ENCODE peak calls at places on chromosomes 16 and 17, in six cellular contexts. V is lower leg skin, W is fibroblast of mammary gland, C is HepG2, Q is A549, K is cardiac muscle cell. O is an unnamed sample.

GRCh38 chr17:48510761-48511604 is 19.8 kb downstream of the HOXB1 start:
- DNase-seq in V (no peak), W (peak; percentile 94), K (no peak), Q (no peak), C (no peak), O (no peak)

GRCh38 chr17:57962441-57963148 is 7.4 kb upstream of the CUEDC1 start:
- DNase-seq in C (no peak), K (no peak), V (no peak), Q (no peak), W (no peak), O (peak; percentile 48)

GRCh38 chr17:47745037-47745380 is 12.0 kb downstream of the TBX21 start:
- DNase-seq in V (no peak), C (no peak), K (no peak), W (no peak), Q (no peak), O (no peak)

GRCh38 chr16:14003119-14003570 is 68.0 kb upstream of the MRTFB start:
- DNase-seq in Q (no peak), K (peak; percentile 51), V (peak; percentile 75), W (peak; percentile 84), C (no peak), O (peak; percentile 91)

GRCh38 chr16:47258874-47259461 is 115.2 kb upstream of the NETO2 start:
- DNase-seq in K (peak; percentile 8), V (no peak), C (peak; percentile 38), Q (peak; percentile 52), W (peak; percentile 37), O (no peak)

GRCh38 chr17:6639014-6639650 is 1.4 kb downstream of the KIAA0753 start:
- DNase-seq in W (no peak), V (no peak), Q (no peak), K (no peak), C (no peak), O (no peak)

GRCh38 chr17:81243333-81243664 is 4.2 kb downstream of the NDUFAF8 start:
- DNase-seq in K (no peak), V (no peak), C (no peak), W (no peak), Q (no peak), O (no peak)

GRCh38 chr17:82931696-82932060 is 91.9 kb upstream of the ZNF750 start:
- DNase-seq in V (peak; percentile 50), K (no peak), W (peak; percentile 97), C (no peak), Q (no peak), O (no peak)

GRCh38 chr17:60354223-60354622 is 37.7 kb downstream of the USP32 start:
- DNase-seq in W (peak; percentile 89), C (peak; percentile 38), Q (peak; percentile 27), V (no peak), K (no peak), O (no peak)

GRCh38 chr17:7141824-7142223 is 27.2 kb upstream of the ASGR2 start:
- DNase-seq in V (no peak), C (no peak), Q (no peak), K (no peak), W (no peak), O (no peak)

GRCh38 chr17:77193653-77194052 is 52.9 kb downstream of the SEC14L1 start:
- DNase-seq in V (no peak), Q (no peak), K (no peak), W (no peak), C (no peak), O (no peak)

GRCh38 chr17:44733753-44734152 is 25.0 kb upstream of the ADAM11 start:
- DNase-seq in W (peak; percentile 5), C (peak; percentile 41), K (peak; percentile 74), Q (peak; percentile 57), V (no peak), O (no peak)

GRCh38 chr17:29331330-29331729 is 37.4 kb upstream of the NUFIP2 start:
- DNase-seq in Q (peak; percentile 16), W (no peak), C (peak; percentile 13), V (no peak), K (no peak), O (no peak)

GRCh38 chr16:67399218-67399733 is 6.0 kb upstream of the TPPP3 start:
- DNase-seq in V (no peak), W (no peak), Q (peak; percentile 37), C (no peak), K (peak; percentile 71), O (no peak)

GRCh38 chr17:17836818-17837379 is at the start of gene SREBF1:
- DNase-seq in V (no peak), C (peak; percentile 37), K (no peak), W (no peak), Q (peak; percentile 80), O (peak; percentile 87)

GRCh38 chr17:48589060-48589830 is 796 bp downstream of the HOXB3 start:
- DNase-seq in V (no peak), C (no peak), K (no peak), W (no peak), Q (no peak), O (no peak)

GRCh38 chr16:15976929-15977637 is 27.7 kb downstream of the ABCC1 start:
- DNase-seq in W (peak; percentile 85), C (no peak), V (peak; percentile 35), K (no peak), Q (peak; percentile 76), O (no peak)

GRCh38 chr17:68910256-68910705 is 44.9 kb downstream of the ABCA8 start:
- DNase-seq in W (peak; percentile 10), K (no peak), C (no peak), Q (no peak), V (no peak), O (peak; percentile 63)

GRCh38 chr17:67221062-67221998 is 23.7 kb downstream of the HELZ start:
- DNase-seq in V (peak; percentile 26), Q (peak; percentile 69), K (peak; percentile 48), W (peak; percentile 37), C (peak; percentile 34), O (no peak)

GRCh38 chr17:18267927-18268711 is 7.7 kb downstream of the MIEF2 start:
- DNase-seq in V (no peak), K (peak; percentile 58), Q (no peak), C (no peak), W (peak; percentile 28), O (no peak)

GRCh38 chr17:17191961-17192381 is 14.2 kb downstream of the PLD6 start:
- DNase-seq in W (no peak), C (no peak), K (no peak), V (no peak), Q (no peak), O (no peak)

GRCh38 chr16:78072275-78072674 is 27.2 kb upstream of the WWOX start:
- DNase-seq in C (no peak), K (no peak), V (no peak), Q (no peak), W (no peak), O (no peak)

GRCh38 chr16:46857261-46857962 is 26.4 kb upstream of the C16orf87 start:
- DNase-seq in Q (peak; percentile 61), C (peak; percentile 65), V (no peak), K (peak; percentile 63), W (peak; percentile 73), O (no peak)

GRCh38 chr16:22144520-22144919 is 17.8 kb upstream of the SDR42E2 start:
- DNase-seq in C (no peak), Q (no peak), V (no peak), W (no peak), K (no peak), O (no peak)

GRCh38 chr16:22139732-22140131 is 22.6 kb upstream of the SDR42E2 start:
- DNase-seq in W (no peak), C (no peak), K (no peak), Q (no peak), V (no peak), O (no peak)

GRCh38 chr16:22139008-22139407 is 23.3 kb upstream of the SDR42E2 start:
- DNase-seq in K (no peak), V (no peak), W (no peak), C (no peak), Q (no peak), O (no peak)

GRCh38 chr16:22138482-22138881 is 23.8 kb upstream of the SDR42E2 start:
- DNase-seq in K (no peak), C (no peak), W (no peak), V (no peak), Q (no peak), O (no peak)

GRCh38 chr16:22141746-22142145 is 20.6 kb upstream of the SDR42E2 start:
- DNase-seq in C (peak; percentile 50), K (no peak), W (peak; percentile 47), Q (peak; percentile 54), V (no peak), O (no peak)
- TF ChIP-seq CTCF in C (peak; percentile 52), K (peak; percentile 56), W (peak; percentile 62), Q (peak; percentile 35), V (no peak), O (peak; percentile 39)

DNA sequence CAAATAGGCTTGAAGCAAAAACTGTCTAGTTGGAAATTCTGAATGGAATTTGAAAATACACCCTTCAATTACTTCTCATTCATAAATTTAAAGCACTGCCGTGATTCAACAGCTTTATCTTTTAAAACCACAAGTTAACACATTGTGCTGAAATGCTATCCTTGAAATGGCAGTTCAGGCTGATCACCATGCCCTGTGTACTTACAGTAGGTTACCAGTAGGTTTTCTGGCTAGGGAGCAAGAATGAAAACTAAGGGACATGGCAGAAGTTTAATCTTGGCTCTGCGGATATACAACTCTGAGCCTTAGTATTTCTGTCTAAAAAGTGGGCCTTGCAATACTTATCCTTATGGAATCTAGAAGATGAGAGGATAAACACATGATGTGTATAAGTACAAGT is 28.0 kb downstream of the NXPH3 start:
- DNase-seq in Q (no peak), V (no peak), K (no peak), W (peak; percentile 20), C (no peak), O (no peak)
- TF ChIP-seq CTCF in Q (no peak), V (no peak), K (peak; percentile 40), W (peak; percentile 20), C (no peak), O (no peak)

GRCh38 chr17:546456-546855 is 168.2 kb downstream of the VPS53 start:
- DNase-seq in C (no peak), V (no peak), Q (no peak), K (no peak), W (no peak), O (no peak)
- TF ChIP-seq CTCF in C (no peak), V (no peak), Q (no peak), K (no peak), W (no peak), O (no peak)

GRCh38 chr16:1295465-1295864 is 14.0 kb upstream of the UBE2I start:
- DNase-seq in Q (no peak), C (no peak), W (no peak), V (no peak), K (no peak), O (no peak)

GRCh38 chr16:1299012-1299867 is 10.2 kb upstream of the UBE2I start:
- DNase-seq in K (no peak), Q (no peak), W (no peak), V (no peak), C (peak; percentile 67), O (no peak)

GRCh38 chr16:1298406-1298805 is 11.0 kb upstream of the UBE2I start:
- DNase-seq in Q (no peak), V (no peak), C (no peak), K (no peak), W (no peak), O (no peak)

GRCh38 chr16:1296688-1297412 is 12.6 kb upstream of the UBE2I start:
- DNase-seq in Q (peak; percentile 80), W (peak; percentile 78), C (peak; percentile 87), K (peak; percentile 48), V (no peak), O (no peak)

DNA sequence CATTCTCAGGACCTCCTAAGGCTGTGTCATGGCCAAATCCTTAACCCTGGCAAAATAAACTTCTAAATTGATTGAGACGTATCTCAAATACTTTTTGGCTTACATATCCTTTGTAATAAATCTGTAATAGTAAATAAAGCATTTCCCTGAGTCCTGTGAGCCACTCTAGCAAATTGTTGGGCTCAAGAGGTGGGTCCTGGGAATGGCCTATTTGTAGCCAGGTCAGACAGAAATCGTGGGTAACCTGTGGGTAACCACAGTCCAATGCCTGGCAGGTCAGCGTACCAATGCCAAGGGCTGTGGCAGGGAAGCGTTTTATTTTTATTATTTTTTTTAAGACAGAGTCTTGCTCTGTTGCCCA is 12.0 kb upstream of the UBE2I start:
- DNase-seq in K (no peak), V (no peak), Q (no peak), C (no peak), W (no peak), O (no peak)
- TF ChIP-seq CTCF in K (no peak), V (no peak), Q (no peak), C (no peak), W (no peak), O (no peak)

O was measured in osteocyte.